ENCODE peak calls at places on chromosomes 4 and X, in six cellular contexts. V, U, R, L, Z and A are unnamed samples.
A peak's percentile ranks its signal among the peaks of the same experiment; 100 is the strongest.

GRCh38 chrX:107565005-107565404 is 63.3 kb upstream of the PRPS1 start:
- DNase-seq in Z (no peak), U (no peak), R (no peak), L (peak; percentile 48), V (no peak), A (no peak)

GRCh38 chr4:88195666-88196365 is 37.4 kb upstream of the ABCG2 start:
- DNase-seq in U (no peak), V (no peak), Z (no peak), L (no peak), R (no peak), A (no peak)

GRCh38 chr4:76781698-76782595 is 116.0 kb downstream of the SOWAHB start:
- DNase-seq in V (peak; percentile 99), R (no peak), L (peak; percentile 94), U (no peak), Z (peak; percentile 90), A (peak; percentile 9)

GRCh38 chrX:55839480-55839879 is 121.9 kb downstream of the RRAGB start:
- DNase-seq in Z (no peak), V (no peak), R (no peak), L (no peak), U (no peak), A (no peak)

GRCh38 chrX:105451426-105451825 is 230.9 kb upstream of the TEX13A start:
- DNase-seq in V (peak; percentile 2), U (no peak), Z (no peak), L (no peak), R (no peak), A (no peak)

GRCh38 chr4:15651682-15652081 is 3.5 kb downstream of the FBXL5 start:
- DNase-seq in V (no peak), Z (no peak), L (peak; percentile 17), U (no peak), R (no peak), A (peak; percentile 24)

GRCh38 chrX:25726539-25726938 is 411.6 kb upstream of the MAGEB18 start:
- DNase-seq in U (no peak), L (no peak), V (no peak), Z (no peak), R (no peak), A (no peak)

GRCh38 chrX:134671207-134671750 is 13.0 kb upstream of the PLAC1 start:
- DNase-seq in Z (peak; percentile 8), V (peak; percentile 65), R (no peak), L (peak; percentile 81), U (no peak), A (peak; percentile 7)

GRCh38 chrX:103531002-103531401 is 11.7 kb upstream of the RAB40A start:
- DNase-seq in Z (no peak), R (no peak), V (no peak), L (peak; percentile 49), U (no peak), A (no peak)

GRCh38 chr4:566508-567295 is 9.4 kb downstream of the TMEM271 start:
- DNase-seq in U (no peak), R (no peak), Z (no peak), V (no peak), L (no peak), A (peak; percentile 30)